ENCODE peak calls at places on chromosomes 4 and X, in five cellular contexts. One of them, this sample, is unnamed.

GRCh38 chr4:2643555-2643954 is 107.1 kb downstream of the FAM193A start:
- DNase-seq in tibial artery: peak; percentile 38
- DNase-seq in nephron progenitor cell: no peak
- DNase-seq in colonic mucosa: no peak
- DNase-seq in ovary: no peak
- DNase-seq in this sample: no peak

GRCh38 chr4:23855912-23856605 is 33.8 kb downstream of the PPARGC1A start:
- DNase-seq in tibial artery: no peak
- DNase-seq in nephron progenitor cell: no peak
- DNase-seq in colonic mucosa: no peak
- DNase-seq in ovary: no peak
- DNase-seq in this sample: no peak

GRCh38 chrX:120305531-120306145 is 5.6 kb downstream of the TMEM255A start:
- DNase-seq in ovary: no peak
- DNase-seq in tibial artery: no peak
- DNase-seq in nephron progenitor cell: peak; percentile 20
- DNase-seq in colonic mucosa: no peak
- DNase-seq in this sample: no peak

GRCh38 chrX:40845331-40845911 is 110.1 kb upstream of the MED14 start:
- DNase-seq in colonic mucosa: no peak
- DNase-seq in nephron progenitor cell: no peak
- DNase-seq in ovary: peak; percentile 49
- DNase-seq in tibial artery: no peak
- DNase-seq in this sample: no peak

GRCh38 chr4:105471566-105472176 is 2.2 kb downstream of the PPA2 start:
- DNase-seq in colonic mucosa: peak; percentile 86
- DNase-seq in nephron progenitor cell: peak; percentile 58
- DNase-seq in ovary: peak; percentile 27
- DNase-seq in tibial artery: peak; percentile 70
- DNase-seq in this sample: no peak

GRCh38 chr4:177093964-177094363 is 215.7 kb upstream of the NEIL3 start:
- DNase-seq in colonic mucosa: no peak
- DNase-seq in nephron progenitor cell: no peak
- DNase-seq in tibial artery: no peak
- DNase-seq in ovary: no peak
- DNase-seq in this sample: no peak

GRCh38 chr4:13627185-13627605 is 330 bp downstream of the BOD1L1 start:
- DNase-seq in nephron progenitor cell: peak; percentile 69
- DNase-seq in tibial artery: no peak
- DNase-seq in ovary: no peak
- DNase-seq in colonic mucosa: peak; percentile 22
- DNase-seq in this sample: no peak

GRCh38 chr4:140971077-140971792 is 162.0 kb downstream of the RNF150 start:
- DNase-seq in ovary: no peak
- DNase-seq in nephron progenitor cell: no peak
- DNase-seq in tibial artery: no peak
- DNase-seq in colonic mucosa: no peak
- DNase-seq in this sample: no peak

GRCh38 chr4:40699648-40700047 is 50.1 kb upstream of the NSUN7 start:
- DNase-seq in nephron progenitor cell: no peak
- DNase-seq in tibial artery: no peak
- DNase-seq in ovary: no peak
- DNase-seq in colonic mucosa: no peak
- DNase-seq in this sample: no peak

GRCh38 chr4:8607603-8608481 is 15.3 kb downstream of the CPZ start:
- DNase-seq in nephron progenitor cell: peak; percentile 97
- DNase-seq in colonic mucosa: no peak
- DNase-seq in tibial artery: no peak
- DNase-seq in ovary: no peak
- DNase-seq in this sample: no peak

GRCh38 chr4:14022428-14022827 is 394.9 kb upstream of the BOD1L1 start:
- DNase-seq in nephron progenitor cell: no peak
- DNase-seq in tibial artery: no peak
- DNase-seq in ovary: no peak
- DNase-seq in colonic mucosa: no peak
- DNase-seq in this sample: no peak

GRCh38 chrX:152915541-152916241 is 17.8 kb downstream of the ZNF185 start:
- DNase-seq in nephron progenitor cell: peak; percentile 56
- DNase-seq in tibial artery: no peak
- DNase-seq in ovary: no peak
- DNase-seq in colonic mucosa: no peak
- DNase-seq in this sample: no peak

GRCh38 chr4:94669672-94670664 is 87.8 kb upstream of the BMPR1B start:
- DNase-seq in nephron progenitor cell: no peak
- DNase-seq in ovary: no peak
- DNase-seq in tibial artery: no peak
- DNase-seq in colonic mucosa: no peak
- DNase-seq in this sample: no peak

GRCh38 chrX:67544871-67545771 is 1.3 kb downstream of the AR start:
- DNase-seq in colonic mucosa: no peak
- DNase-seq in nephron progenitor cell: peak; percentile 25
- DNase-seq in ovary: peak; percentile 46
- DNase-seq in tibial artery: peak; percentile 64
- DNase-seq in this sample: no peak

GRCh38 chr4:66572949-66573348 is 902.7 kb upstream of the EPHA5 start:
- DNase-seq in nephron progenitor cell: no peak
- DNase-seq in tibial artery: no peak
- DNase-seq in colonic mucosa: no peak
- DNase-seq in ovary: no peak
- DNase-seq in this sample: no peak

GRCh38 chr4:1855334-1856070 is 454 bp downstream of the LETM1 start:
- DNase-seq in tibial artery: no peak
- DNase-seq in ovary: peak; percentile 31
- DNase-seq in nephron progenitor cell: peak; percentile 58
- DNase-seq in colonic mucosa: peak; percentile 43
- DNase-seq in this sample: no peak

GRCh38 chr4:165326831-165327210 is 648 bp upstream of the MSMO1 start:
- DNase-seq in nephron progenitor cell: peak; percentile 15
- DNase-seq in tibial artery: no peak
- DNase-seq in ovary: peak; percentile 40
- DNase-seq in colonic mucosa: peak; percentile 53
- DNase-seq in this sample: no peak

GRCh38 chr4:124499266-124499665 is 213.3 kb downstream of the ANKRD50 start:
- DNase-seq in tibial artery: no peak
- DNase-seq in nephron progenitor cell: no peak
- DNase-seq in ovary: no peak
- DNase-seq in colonic mucosa: no peak
- DNase-seq in this sample: no peak

GRCh38 chr4:169314906-169315305 is 44.1 kb upstream of the SH3RF1 start:
- DNase-seq in ovary: peak; percentile 68
- DNase-seq in tibial artery: peak; percentile 73
- DNase-seq in colonic mucosa: peak; percentile 97
- DNase-seq in nephron progenitor cell: no peak
- DNase-seq in this sample: peak; percentile 80

GRCh38 chr4:145130788-145131398 is 32.8 kb downstream of the ABCE1 start:
- DNase-seq in colonic mucosa: no peak
- DNase-seq in nephron progenitor cell: no peak
- DNase-seq in ovary: no peak
- DNase-seq in tibial artery: no peak
- DNase-seq in this sample: no peak

GRCh38 chr4:30724217-30724616 is 4.0 kb downstream of the PCDH7 start:
- DNase-seq in nephron progenitor cell: no peak
- DNase-seq in tibial artery: no peak
- DNase-seq in ovary: no peak
- DNase-seq in colonic mucosa: no peak
- DNase-seq in this sample: no peak

GRCh38 chr4:87306056-87306455 is 16.6 kb downstream of the HSD17B13 start:
- DNase-seq in colonic mucosa: no peak
- DNase-seq in tibial artery: no peak
- DNase-seq in nephron progenitor cell: no peak
- DNase-seq in ovary: no peak
- DNase-seq in this sample: no peak

GRCh38 chr4:139530833-139531427 is 25.1 kb downstream of the SETD7 start:
- DNase-seq in ovary: no peak
- DNase-seq in nephron progenitor cell: peak; percentile 72
- DNase-seq in colonic mucosa: peak; percentile 76
- DNase-seq in tibial artery: no peak
- DNase-seq in this sample: no peak

GRCh38 chr4:146183209-146183608 is 7.7 kb downstream of the LSM6 start:
- DNase-seq in nephron progenitor cell: no peak
- DNase-seq in colonic mucosa: no peak
- DNase-seq in ovary: no peak
- DNase-seq in tibial artery: no peak
- DNase-seq in this sample: no peak

GRCh38 chr4:17347445-17347844 is 164.4 kb downstream of the QDPR start:
- DNase-seq in colonic mucosa: peak; percentile 23
- DNase-seq in nephron progenitor cell: peak; percentile 16
- DNase-seq in ovary: no peak
- DNase-seq in tibial artery: no peak
- DNase-seq in this sample: no peak

GRCh38 chr4:73679836-73680235 is 59.6 kb upstream of the RASSF6 start:
- DNase-seq in tibial artery: no peak
- DNase-seq in nephron progenitor cell: no peak
- DNase-seq in ovary: no peak
- DNase-seq in colonic mucosa: no peak
- DNase-seq in this sample: no peak

GRCh38 chrX:109847257-109848187 is 114.5 kb upstream of the ACSL4 start:
- DNase-seq in ovary: peak; percentile 13
- DNase-seq in tibial artery: no peak
- DNase-seq in colonic mucosa: no peak
- DNase-seq in nephron progenitor cell: no peak
- DNase-seq in this sample: no peak

GRCh38 chr4:125836597-125837195 is 521.9 kb downstream of the FAT4 start:
- DNase-seq in colonic mucosa: no peak
- DNase-seq in ovary: no peak
- DNase-seq in nephron progenitor cell: no peak
- DNase-seq in tibial artery: no peak
- DNase-seq in this sample: no peak

DNA sequence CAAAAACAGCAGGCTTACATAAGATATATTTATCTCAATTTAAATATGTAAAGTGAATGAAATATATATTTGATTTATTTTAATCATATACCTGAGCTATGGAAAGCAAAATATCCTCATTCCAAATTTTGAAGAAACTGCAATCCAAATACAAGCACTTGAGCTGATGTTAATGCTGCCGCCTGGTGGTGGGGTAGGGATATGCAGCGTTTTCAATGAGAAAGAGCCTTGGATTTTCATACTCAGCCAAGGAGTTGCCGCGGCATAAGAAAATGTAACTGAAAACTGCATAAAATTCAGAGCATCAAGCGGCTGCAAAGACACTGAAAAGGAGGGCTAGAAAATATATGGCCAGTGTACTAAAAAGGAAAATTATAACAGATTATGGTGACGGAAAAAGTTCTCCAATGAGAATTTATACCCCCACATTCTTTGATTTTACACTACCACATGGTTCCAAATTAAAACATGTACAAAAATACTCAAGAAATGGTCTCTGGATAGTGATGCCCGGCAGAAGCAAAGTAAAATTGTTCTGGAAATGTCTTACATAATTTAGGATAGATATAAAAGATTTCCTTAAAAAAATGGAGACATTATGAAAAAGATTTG is 660.3 kb upstream of the PITX2 start:
- DNase-seq in nephron progenitor cell: peak; percentile 77
- DNase-seq in colonic mucosa: peak; percentile 74
- DNase-seq in ovary: no peak
- DNase-seq in tibial artery: no peak
- DNase-seq in this sample: peak; percentile 23
- TF ChIP-seq CTCF in nephron progenitor cell: peak; percentile 90
- TF ChIP-seq CTCF in colonic mucosa: peak; percentile 76
- TF ChIP-seq CTCF in ovary: no peak
- TF ChIP-seq CTCF in tibial artery: peak; percentile 58
- TF ChIP-seq CTCF in this sample: peak; percentile 95

GRCh38 chr4:156672492-156672891 is 299.1 kb downstream of the PDGFC start:
- DNase-seq in nephron progenitor cell: no peak
- DNase-seq in ovary: no peak
- DNase-seq in colonic mucosa: no peak
- DNase-seq in tibial artery: no peak
- DNase-seq in this sample: no peak
- TF ChIP-seq CTCF in nephron progenitor cell: no peak
- TF ChIP-seq CTCF in ovary: no peak
- TF ChIP-seq CTCF in colonic mucosa: no peak
- TF ChIP-seq CTCF in tibial artery: no peak
- TF ChIP-seq CTCF in this sample: no peak

GRCh38 chrX:15930585-15930984 is 76.0 kb upstream of the AP1S2 start:
- DNase-seq in tibial artery: no peak
- DNase-seq in colonic mucosa: no peak
- DNase-seq in nephron progenitor cell: no peak
- DNase-seq in ovary: no peak
- DNase-seq in this sample: no peak
- TF ChIP-seq CTCF in tibial artery: no peak
- TF ChIP-seq CTCF in colonic mucosa: no peak
- TF ChIP-seq CTCF in nephron progenitor cell: no peak
- TF ChIP-seq CTCF in ovary: no peak
- TF ChIP-seq CTCF in this sample: peak; percentile 46

DNA sequence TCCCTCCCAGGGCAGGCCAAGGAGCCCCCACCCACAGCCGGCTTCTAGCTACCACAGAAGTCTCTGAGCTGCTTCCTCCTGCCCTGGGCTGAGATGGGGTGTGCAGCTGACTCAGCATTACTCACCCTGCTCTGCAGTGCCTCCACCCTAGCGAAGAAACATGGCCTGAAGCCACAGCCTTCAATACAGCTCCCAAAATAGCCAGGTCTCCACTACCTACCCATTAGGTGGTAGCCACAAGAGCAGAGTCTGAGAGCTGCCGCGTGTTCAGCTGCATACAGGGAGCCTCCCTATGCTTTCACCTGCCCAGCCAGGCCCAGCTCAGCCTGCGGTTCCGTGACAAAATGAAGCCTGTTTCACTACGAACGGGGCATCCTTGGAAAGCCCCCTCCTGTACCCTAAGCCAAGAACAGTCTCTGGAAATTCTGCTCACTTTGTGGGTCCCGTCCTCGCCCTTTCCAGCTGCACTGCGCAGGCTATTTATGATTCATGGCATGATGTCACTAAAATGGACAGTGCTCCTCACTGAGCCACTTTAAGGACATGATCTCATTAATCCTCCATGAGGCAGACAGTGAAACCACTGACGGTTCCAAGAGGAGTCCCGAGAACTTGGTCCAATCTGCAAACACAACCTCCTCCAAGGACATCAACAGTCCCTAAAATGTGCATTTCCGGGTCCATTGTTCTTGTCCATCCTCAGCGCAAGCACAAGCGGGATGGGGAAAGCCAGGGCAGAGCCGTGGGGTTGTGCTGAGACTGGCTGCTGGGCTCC is 20.2 kb downstream of the WDR1 start:
- DNase-seq in colonic mucosa: peak; percentile 60
- DNase-seq in tibial artery: peak; percentile 88
- DNase-seq in nephron progenitor cell: no peak
- DNase-seq in ovary: peak; percentile 60
- DNase-seq in this sample: peak; percentile 92
- TF ChIP-seq CTCF in colonic mucosa: no peak
- TF ChIP-seq CTCF in tibial artery: no peak
- TF ChIP-seq CTCF in nephron progenitor cell: no peak
- TF ChIP-seq CTCF in ovary: no peak
- TF ChIP-seq CTCF in this sample: no peak